ENCODE peak calls at places on chromosomes 7 and 10, in four cellular contexts. One of them, this sample, is unnamed.
A peak's percentile ranks its signal among the peaks of the same experiment; 100 is the strongest.

GRCh38 chr7:10974717-10975032 is 1.0 kb downstream of the PHF14 start:
- DNase-seq in right cardiac atrium: no peak
- DNase-seq in activated T-cell treated with anti-CD3 and anti-CD28 coated beads, Interleukin-2, amount 50 U/mL, for 72 hours: no peak
- DNase-seq in GM10248: no peak
- DNase-seq in this sample: no peak

GRCh38 chr10:121990015-121990677 is 1.2 kb downstream of the TACC2 start:
- DNase-seq in activated T-cell treated with anti-CD3 and anti-CD28 coated beads, Interleukin-2, amount 50 U/mL, for 72 hours: no peak
- DNase-seq in GM10248: no peak
- DNase-seq in right cardiac atrium: no peak
- DNase-seq in this sample: no peak

GRCh38 chr10:8568401-8568800 is 513.9 kb downstream of the GATA3 start:
- DNase-seq in right cardiac atrium: no peak
- DNase-seq in GM10248: no peak
- DNase-seq in activated T-cell treated with anti-CD3 and anti-CD28 coated beads, Interleukin-2, amount 50 U/mL, for 72 hours: no peak
- DNase-seq in this sample: no peak

GRCh38 chr7:33039257-33039904 is 23.2 kb downstream of the NT5C3A start:
- DNase-seq in right cardiac atrium: no peak
- DNase-seq in GM10248: peak; percentile 30
- DNase-seq in activated T-cell treated with anti-CD3 and anti-CD28 coated beads, Interleukin-2, amount 50 U/mL, for 72 hours: no peak
- DNase-seq in this sample: no peak

GRCh38 chr7:74252893-74253292 is 1.3 kb downstream of the RFC2 start:
- DNase-seq in right cardiac atrium: no peak
- DNase-seq in GM10248: no peak
- DNase-seq in activated T-cell treated with anti-CD3 and anti-CD28 coated beads, Interleukin-2, amount 50 U/mL, for 72 hours: no peak
- DNase-seq in this sample: no peak

GRCh38 chr10:49398000-49398861 is 2.3 kb upstream of the DRGX start:
- DNase-seq in GM10248: peak; percentile 84
- DNase-seq in activated T-cell treated with anti-CD3 and anti-CD28 coated beads, Interleukin-2, amount 50 U/mL, for 72 hours: peak; percentile 69
- DNase-seq in right cardiac atrium: peak; percentile 54
- DNase-seq in this sample: peak; percentile 68

GRCh38 chr10:77463967-77464745 is 173.5 kb downstream of the KCNMA1 start:
- DNase-seq in GM10248: no peak
- DNase-seq in activated T-cell treated with anti-CD3 and anti-CD28 coated beads, Interleukin-2, amount 50 U/mL, for 72 hours: no peak
- DNase-seq in right cardiac atrium: no peak
- DNase-seq in this sample: no peak

GRCh38 chr10:37856881-37857286 is 526 bp downstream of the ZNF248 start:
- DNase-seq in right cardiac atrium: peak; percentile 28
- DNase-seq in activated T-cell treated with anti-CD3 and anti-CD28 coated beads, Interleukin-2, amount 50 U/mL, for 72 hours: peak; percentile 28
- DNase-seq in GM10248: peak; percentile 20
- DNase-seq in this sample: no peak

GRCh38 chr10:12609435-12609834 is 260.1 kb downstream of the CAMK1D start:
- DNase-seq in activated T-cell treated with anti-CD3 and anti-CD28 coated beads, Interleukin-2, amount 50 U/mL, for 72 hours: no peak
- DNase-seq in GM10248: no peak
- DNase-seq in right cardiac atrium: no peak
- DNase-seq in this sample: no peak

GRCh38 chr7:42272793-42273665 is 36.0 kb upstream of the GLI3 start:
- DNase-seq in GM10248: no peak
- DNase-seq in right cardiac atrium: no peak
- DNase-seq in activated T-cell treated with anti-CD3 and anti-CD28 coated beads, Interleukin-2, amount 50 U/mL, for 72 hours: no peak
- DNase-seq in this sample: no peak

GRCh38 chr7:1920266-1920681 is 250.2 kb downstream of the ELFN1 start:
- DNase-seq in GM10248: peak; percentile 72
- DNase-seq in right cardiac atrium: peak; percentile 12
- DNase-seq in activated T-cell treated with anti-CD3 and anti-CD28 coated beads, Interleukin-2, amount 50 U/mL, for 72 hours: peak; percentile 36
- DNase-seq in this sample: peak; percentile 45

GRCh38 chr7:103752995-103753394 is 236.5 kb downstream of the RELN start:
- DNase-seq in activated T-cell treated with anti-CD3 and anti-CD28 coated beads, Interleukin-2, amount 50 U/mL, for 72 hours: no peak
- DNase-seq in right cardiac atrium: no peak
- DNase-seq in GM10248: no peak
- DNase-seq in this sample: no peak